ENCODE peak calls at places on chromosomes 2 and 18, in seven cellular contexts. A is GM18507, Q is iPS DF 6.9, I is NCI-H460, E is neuronal stem cell, P is IMR-90, T is activated T-cell treated with anti-CD3 and anti-CD28 coated beads for 24 hours. C is an unnamed sample.

GRCh38 chr2:165833156-165833555 is 39.1 kb upstream of the GALNT3 start:
- DNase-seq in T (no peak), A (no peak), E (no peak), I (no peak), Q (no peak), P (peak; percentile 78), C (no peak)

GRCh38 chr2:96159084-96159830 is 14.0 kb upstream of the DUSP2 start:
- DNase-seq in T (no peak), E (no peak), A (no peak), Q (no peak), P (no peak), I (no peak), C (no peak)

GRCh38 chr18:41170346-41170745 is 784.7 kb upstream of the PIK3C3 start:
- DNase-seq in I (peak; percentile 12), T (no peak), E (no peak), P (peak; percentile 27), A (no peak), Q (no peak), C (no peak)

GRCh38 chr18:55868909-55869308 is 280.9 kb upstream of the TCF4 start:
- DNase-seq in A (no peak), E (no peak), Q (no peak), T (no peak), P (peak; percentile 76), I (no peak), C (no peak)

GRCh38 chr2:232875256-232876070 is 5.4 kb downstream of the SNORC start:
- DNase-seq in E (no peak), I (no peak), Q (no peak), T (no peak), A (no peak), P (no peak), C (no peak)

GRCh38 chr2:72745679-72746368 is 80.0 kb downstream of the EXOC6B start:
- DNase-seq in Q (peak; percentile 13), A (no peak), T (no peak), E (peak; percentile 51), I (peak; percentile 61), P (peak; percentile 78), C (no peak)

GRCh38 chr2:96157649-96158553 is 12.7 kb upstream of the DUSP2 start:
- DNase-seq in A (no peak), I (no peak), Q (no peak), E (no peak), P (no peak), T (peak; percentile 94), C (peak; percentile 51)

GRCh38 chr2:58890865-58891525 is 649.9 kb upstream of the FANCL start:
- DNase-seq in A (no peak), T (no peak), E (no peak), I (no peak), Q (no peak), P (no peak), C (no peak)

GRCh38 chr2:121771976-121772742 is 16.7 kb downstream of the TSN start:
- DNase-seq in Q (no peak), P (peak; percentile 32), T (no peak), I (no peak), E (no peak), A (no peak), C (no peak)

GRCh38 chr2:160402498-160402897 is 91.1 kb downstream of the RBMS1 start:
- DNase-seq in I (no peak), T (no peak), A (no peak), Q (no peak), E (no peak), P (no peak), C (no peak)

GRCh38 chr2:8767324-8767723 is 70.1 kb downstream of the KIDINS220 start:
- DNase-seq in T (no peak), P (no peak), E (no peak), Q (no peak), A (no peak), I (no peak), C (no peak)

GRCh38 chr2:221554769-221555510 is 17.2 kb downstream of the EPHA4 start:
- DNase-seq in A (no peak), E (peak; percentile 44), P (peak; percentile 60), Q (no peak), T (no peak), I (no peak), C (peak; percentile 16)

GRCh38 chr18:8030201-8030600 is 463.1 kb downstream of the PTPRM start:
- DNase-seq in A (no peak), E (no peak), I (no peak), Q (no peak), T (no peak), P (no peak), C (no peak)

C was measured in GM19239.